ENCODE peak calls at places on chromosomes 7 and 10, in four cellular contexts. Z is colonic mucosa, H is fibroblast of lung, X is GM23248. A is an unnamed sample. For H3K4me1, the result is how much of the 10 kb centered on the place peaks cover.

GRCh38 chr7:42511027-42511426 is 274.0 kb upstream of the GLI3 start:
- DNase-seq in H (no peak), X (peak), Z (no peak), A (no peak)

GRCh38 chr7:33129806-33130153 is 416 bp downstream of the BBS9 start:
- DNase-seq in H (no peak), Z (no peak), X (peak), A (no peak)

GRCh38 chr10:30368065-30368718 is 19.1 kb upstream of the MTPAP start:
- DNase-seq in X (peak), H (peak), Z (no peak), A (peak)

GRCh38 chr7:83162402-83163256 is at the start of gene PCLO:
- DNase-seq in X (peak), Z (peak), H (peak), A (peak)

GRCh38 chr10:63456437-63457210 is 9.2 kb downstream of the JMJD1C start:
- DNase-seq in Z (no peak), H (peak), X (peak), A (no peak)

GRCh38 chr10:44993226-44993921 is 7.3 kb upstream of the ZNF22 start:
- DNase-seq in H (no peak), X (no peak), Z (no peak), A (peak)

GRCh38 chr7:154874409-154875113 is 128.4 kb downstream of the PAXIP1 start:
- DNase-seq in Z (no peak), H (no peak), X (no peak), A (no peak)

GRCh38 chr10:154348-154747 is 19.1 kb downstream of the ZMYND11 start:
- DNase-seq in X (peak), H (peak), Z (no peak), A (no peak)

GRCh38 chr10:119479048-119479394 is 63.5 kb downstream of the RGS10 start:
- DNase-seq in X (peak), H (no peak), Z (no peak), A (no peak)

GRCh38 chr7:28778781-28779180 is 179.3 kb downstream of the TRIL start:
- DNase-seq in X (peak), H (peak), Z (no peak), A (no peak)

GRCh38 chr10:108167766-108168165 is 1003.3 kb upstream of the SORCS1 start:
- DNase-seq in Z (no peak), X (no peak), H (no peak), A (no peak)

GRCh38 chr7:964401-965231 is 10.1 kb upstream of the ADAP1 start:
- DNase-seq in X (peak), Z (no peak), H (peak), A (peak)

GRCh38 chr10:7409732-7410168 is 1.1 kb downstream of the SFMBT2 start:
- DNase-seq in X (peak), Z (peak), H (peak), A (peak)

DNA sequence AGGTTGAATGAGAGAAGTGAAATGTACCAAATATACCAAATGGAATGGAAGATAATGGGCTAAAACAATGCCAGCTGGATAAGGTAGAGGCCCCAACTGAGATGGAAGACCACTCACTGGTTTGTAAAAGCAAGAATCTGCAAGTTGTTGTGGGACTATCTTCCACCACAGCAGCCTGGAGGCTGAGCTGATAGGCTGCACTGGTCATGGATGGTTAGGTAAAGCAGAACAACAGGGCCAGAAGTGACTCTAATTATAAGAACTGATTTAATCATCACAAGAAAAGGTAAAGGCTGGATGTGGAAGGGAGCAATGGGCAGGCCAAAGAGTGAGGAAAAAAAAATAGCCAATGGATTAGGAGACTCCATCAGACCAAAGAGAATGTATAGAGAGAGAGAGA is 11.8 kb downstream of the TFEC start:
- DNase-seq in X (no peak), H (no peak), Z (no peak), A (no peak)
- H3K4me1 ChIP-seq in X (under half), H (under half), Z (under half), A (under half)

GRCh38 chr10:97647556-97647955 is 7.1 kb downstream of the PI4K2A start:
- DNase-seq in Z (no peak), H (peak), X (peak), A (no peak)
- H3K27ac ChIP-seq in Z (no peak), H (no peak), X (peak), A (no peak)

GRCh38 chr10:132574783-132575319 is 37.3 kb downstream of the INPP5A start:
- DNase-seq in X (no peak), Z (no peak), H (no peak), A (peak)

GRCh38 chr10:132577350-132578005 is 39.9 kb downstream of the INPP5A start:
- DNase-seq in H (no peak), X (peak), Z (no peak), A (peak)

GRCh38 chr10:132576671-132577349 is 39.2 kb downstream of the INPP5A start:
- DNase-seq in Z (no peak), H (no peak), X (no peak), A (no peak)

GRCh38 chr10:132574288-132574687 is 36.7 kb downstream of the INPP5A start:
- DNase-seq in H (no peak), X (no peak), Z (no peak), A (no peak)

DNA sequence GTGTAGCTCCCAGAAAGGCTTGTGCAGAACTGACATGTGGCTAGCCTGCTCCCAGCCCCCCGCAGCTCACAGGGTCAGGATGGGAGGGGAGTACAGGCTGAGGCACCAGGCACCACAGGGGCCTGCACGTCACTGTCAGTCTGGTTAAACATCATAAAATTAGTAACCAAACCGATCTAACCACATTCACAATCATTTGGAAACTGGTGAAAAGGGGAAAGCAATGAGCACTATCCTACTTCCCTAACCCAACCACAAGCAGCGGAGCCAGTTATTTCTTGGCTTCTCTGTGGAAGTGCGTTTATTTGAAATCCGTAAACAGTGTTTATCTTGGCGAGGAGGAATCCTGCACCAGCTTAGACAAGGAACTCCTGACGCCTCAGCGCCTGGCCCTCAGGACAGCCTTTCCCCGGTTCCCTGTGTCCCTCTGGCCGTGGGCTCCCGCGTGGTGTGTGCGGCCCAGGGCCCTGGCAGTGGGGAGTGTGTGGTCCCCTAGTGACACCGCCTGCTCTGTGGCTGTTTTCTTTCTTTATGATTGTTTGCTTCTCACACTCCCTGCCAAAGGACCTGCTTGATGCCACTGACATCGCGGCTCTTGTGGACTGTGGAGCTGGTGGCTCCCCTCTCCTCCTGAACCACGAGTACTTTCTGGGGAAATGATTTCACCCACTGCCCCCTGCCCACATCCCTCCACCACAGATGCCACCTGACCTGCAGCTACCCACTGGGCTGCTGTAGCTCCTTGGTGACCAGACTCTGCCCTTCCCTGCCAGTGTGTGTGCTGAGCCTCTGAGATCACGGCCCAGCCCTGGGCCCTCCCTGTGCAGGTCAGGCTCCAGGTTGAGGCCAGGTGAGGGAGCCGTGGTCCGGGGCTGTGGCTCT is 38.0 kb downstream of the INPP5A start:
- DNase-seq in H (peak), X (no peak), Z (peak), A (no peak)
- H3K9ac ChIP-seq in H (peak), X (no peak), Z (no peak), A (no peak)

GRCh38 chr10:124084693-124085092 is 8.7 kb downstream of the CHST15 start:
- DNase-seq in H (no peak), X (no peak), Z (no peak), A (no peak)
- H3K4me1 ChIP-seq in H (under half), X (under half), Z (under half), A (under half)

A was measured in endodermal cell.